ENCODE peak calls at places on chromosomes 2 and 18, in six cellular contexts. P is fibroblast of mammary gland, S is A549, Y is MM.1S, L is esophagus squamous epithelium, Q is stomach. A is an unnamed sample.
A peak's percentile ranks its signal among the peaks of the same experiment; 100 is the strongest.

GRCh38 chr2:165293439-165294420 is 54.5 kb downstream of the SCN2A start:
- DNase-seq in P (peak; percentile 87), Q (no peak), L (no peak), Y (peak; percentile 91), S (peak; percentile 30), A (no peak)

GRCh38 chr2:232776435-232776834 is at the start of gene KCNJ13:
- DNase-seq in L (no peak), S (no peak), Q (no peak), P (no peak), Y (no peak), A (no peak)

GRCh38 chr2:188291142-188291616 is 495 bp upstream of the GULP1 start:
- DNase-seq in Q (peak; percentile 61), L (no peak), S (peak; percentile 22), P (peak; percentile 23), Y (no peak), A (no peak)

GRCh38 chr18:35481960-35482366 is 15.8 kb downstream of the INO80C start:
- DNase-seq in Q (no peak), P (no peak), Y (no peak), L (no peak), S (no peak), A (no peak)

GRCh38 chr18:58639751-58640427 is 11.0 kb upstream of the ALPK2 start:
- DNase-seq in P (peak; percentile 58), S (no peak), L (no peak), Y (peak; percentile 43), Q (no peak), A (no peak)

GRCh38 chr2:112026509-112026908 is 28.6 kb upstream of the TMEM87B start:
- DNase-seq in S (no peak), P (no peak), Q (no peak), Y (no peak), L (no peak), A (no peak)

GRCh38 chr2:70785137-70785911 is 5.1 kb downstream of the FIGLA start:
- DNase-seq in Q (no peak), Y (peak; percentile 59), S (peak; percentile 49), L (no peak), P (peak; percentile 37), A (no peak)

GRCh38 chr2:57882895-57883515 is 163.6 kb upstream of the VRK2 start:
- DNase-seq in P (peak; percentile 50), Y (peak; percentile 20), S (peak; percentile 33), Q (no peak), L (no peak), A (no peak)

GRCh38 chr18:42192251-42193248 is 237.5 kb downstream of the PIK3C3 start:
- DNase-seq in P (peak; percentile 36), Y (no peak), Q (no peak), S (no peak), L (no peak), A (no peak)

GRCh38 chr2:241082338-241083090 is 19.6 kb downstream of the MTERF4 start:
- DNase-seq in P (no peak), Q (no peak), L (no peak), S (no peak), Y (no peak), A (peak; percentile 77)

GRCh38 chr2:188388831-188389230 is 97.2 kb downstream of the GULP1 start:
- DNase-seq in Y (no peak), P (no peak), L (no peak), Q (no peak), S (no peak), A (no peak)

GRCh38 chr2:16124881-16125613 is 184.7 kb downstream of the MYCN start:
- DNase-seq in L (no peak), Y (no peak), Q (no peak), P (no peak), S (no peak), A (peak; percentile 14)

GRCh38 chr2:36477315-36477714 is 120.7 kb downstream of the FEZ2 start:
- DNase-seq in Y (no peak), Q (no peak), S (no peak), L (no peak), P (no peak), A (no peak)

GRCh38 chr2:51219468-51219867 is 187.5 kb upstream of the NRXN1 start:
- DNase-seq in S (no peak), P (no peak), Y (no peak), Q (no peak), L (no peak), A (no peak)

GRCh38 chr2:179511105-179511504 is 246.5 kb upstream of the SESTD1 start:
- DNase-seq in P (no peak), S (no peak), L (no peak), Q (no peak), Y (no peak), A (no peak)
- H3K4me3 ChIP-seq in P (no peak overlapping the region), S (no peak overlapping the region), L (no peak overlapping the region), Q (no peak overlapping the region), Y (no peak overlapping the region), A (no peak overlapping the region)

DNA sequence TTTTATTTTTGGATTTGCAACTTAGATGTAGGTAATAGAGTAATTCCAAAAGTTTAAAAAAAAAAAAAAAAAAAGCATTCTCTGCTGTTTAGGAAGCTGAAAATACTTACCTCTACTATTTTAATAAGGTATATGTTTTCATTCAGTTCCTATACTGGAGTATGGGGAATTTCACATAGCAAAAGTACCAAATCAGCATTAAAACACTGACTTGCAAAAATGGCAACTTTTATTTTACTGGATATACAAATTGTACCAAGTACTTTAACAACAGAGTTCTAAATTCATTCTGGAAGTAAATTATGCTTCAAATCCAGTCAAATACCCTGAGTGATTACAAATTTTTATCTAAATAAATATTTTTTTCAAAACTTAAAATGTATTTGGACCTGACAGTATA is 76.7 kb downstream of the TCF4 start:
- DNase-seq in L (no peak), P (no peak), Y (no peak), S (no peak), Q (no peak), A (no peak)
- H3K4me3 ChIP-seq in L (no peak overlapping the region), P (no peak overlapping the region), Y (no peak overlapping the region), S (no peak overlapping the region), Q (no peak overlapping the region), A (no peak overlapping the region)

GRCh38 chr2:219087371-219087770 is 26.6 kb upstream of the IHH start:
- DNase-seq in L (no peak), S (no peak), P (no peak), Q (no peak), Y (no peak), A (no peak)

GRCh38 chr2:219087848-219088247 is 27.1 kb upstream of the IHH start:
- DNase-seq in S (no peak), Q (no peak), P (peak; percentile 30), Y (no peak), L (no peak), A (no peak)

GRCh38 chr2:219084791-219085190 is 24.1 kb upstream of the IHH start:
- DNase-seq in P (no peak), Q (no peak), Y (no peak), S (no peak), L (no peak), A (no peak)

GRCh38 chr2:219089330-219089729 is 28.6 kb upstream of the IHH start:
- DNase-seq in Q (no peak), Y (no peak), L (no peak), S (no peak), P (no peak), A (no peak)

DNA sequence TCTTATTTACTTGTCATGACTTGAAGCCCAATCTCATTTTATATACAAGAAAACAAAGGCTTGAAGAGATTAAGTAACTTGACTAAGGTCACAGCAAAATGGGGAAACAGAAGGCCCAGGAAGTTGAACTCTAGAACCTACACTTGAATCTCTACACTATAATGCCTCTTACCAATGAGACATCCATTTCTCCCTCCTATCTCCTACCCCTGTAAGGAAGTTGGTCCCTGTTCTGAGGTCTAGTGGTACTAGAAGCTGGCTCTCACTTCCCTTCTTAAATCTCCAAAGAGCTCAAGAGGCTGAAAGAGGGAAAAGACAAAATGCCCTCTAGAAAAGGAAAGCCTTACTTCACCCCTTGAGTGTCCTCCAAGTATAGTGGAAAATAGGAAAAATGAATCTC is 25.5 kb upstream of the IHH start:
- DNase-seq in P (no peak), Q (no peak), S (no peak), L (no peak), Y (no peak), A (no peak)
- H3K4me3 ChIP-seq in P (no peak overlapping the region), Q (no peak overlapping the region), S (no peak overlapping the region), L (no peak overlapping the region), Y (no peak overlapping the region), A (no peak overlapping the region)

GRCh38 chr18:78983530-78983929 is 3.9 kb downstream of the SALL3 start:
- DNase-seq in S (no peak), Y (no peak), P (no peak), Q (no peak), L (no peak), A (no peak)

GRCh38 chr18:78981652-78981955 is 2.0 kb downstream of the SALL3 start:
- DNase-seq in Q (no peak), L (no peak), S (no peak), P (no peak), Y (no peak), A (no peak)

GRCh38 chr18:78986018-78986481 is 6.4 kb downstream of the SALL3 start:
- DNase-seq in L (no peak), Q (no peak), P (peak; percentile 6), S (peak; percentile 10), Y (no peak), A (no peak)

GRCh38 chr18:78982186-78982585 is 2.6 kb downstream of the SALL3 start:
- DNase-seq in P (no peak), Q (no peak), L (no peak), Y (no peak), S (no peak), A (peak; percentile 16)

DNA sequence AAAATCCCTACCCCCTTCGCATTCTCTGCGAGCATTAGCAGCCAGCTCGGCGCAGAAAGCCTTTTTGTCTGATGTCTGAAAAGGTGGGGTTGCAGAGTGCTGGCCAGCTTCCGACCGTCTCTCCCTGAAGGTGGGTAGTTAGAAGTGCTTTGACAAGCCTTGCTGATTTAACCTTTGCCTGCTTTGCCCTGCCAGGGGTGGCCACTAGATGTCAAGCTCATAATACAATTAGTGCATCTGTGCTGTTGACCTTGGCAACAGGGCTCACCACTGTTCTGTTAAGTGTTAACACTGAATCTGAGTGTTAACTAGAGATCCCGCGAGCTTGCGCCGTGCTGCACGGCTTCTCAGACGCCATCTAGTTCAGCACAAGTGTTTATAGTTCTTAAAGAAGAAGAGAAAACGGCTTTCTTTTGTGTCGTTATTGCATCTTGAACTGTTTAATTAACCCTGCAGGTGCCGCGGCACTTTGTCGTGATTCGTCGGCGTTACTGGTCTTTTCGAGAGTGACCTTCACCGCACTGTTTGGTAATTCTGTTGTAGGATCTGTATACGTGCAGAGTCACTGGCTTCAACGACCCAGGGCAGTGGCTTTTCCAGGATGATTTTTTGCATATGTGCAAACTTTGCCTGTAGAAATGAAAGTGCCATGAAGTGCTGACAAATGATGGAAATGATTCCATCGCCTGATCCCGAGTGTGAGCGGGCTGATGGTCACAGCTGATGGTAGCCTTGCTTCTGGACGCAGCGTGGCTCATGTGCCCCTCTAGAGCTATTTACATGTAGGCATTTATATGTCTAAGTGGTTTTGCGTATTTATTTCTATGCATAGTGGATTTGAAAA is 5.5 kb downstream of the SALL3 start:
- DNase-seq in L (no peak), P (peak; percentile 32), Y (no peak), S (peak; percentile 7), Q (no peak), A (peak; percentile 14)
- H3K4me3 ChIP-seq in L (no peak overlapping the region), P (no peak overlapping the region), Y (no peak overlapping the region), S (no peak overlapping the region), Q (no peak overlapping the region), A (peak overlapping the region; percentile 16)

A was measured in vagina.